ENCODE peak calls at places on chromosomes 2 and 18, in ten cellular contexts. Q, J, I, O, A, B, D, P, C and W are unnamed samples.

GRCh38 chr2:43159797-43160196 is 66.6 kb downstream of the ZFP36L2 start:
- DNase-seq in Q (no peak), J (no peak), I (no peak), O (no peak), A (no peak), B (no peak), D (no peak), P (peak; percentile 29), C (no peak), W (no peak)

GRCh38 chr2:36635194-36635593 is 37.2 kb upstream of the FEZ2 start:
- DNase-seq in Q (no peak), J (no peak), I (no peak), O (no peak), A (no peak), B (no peak), D (no peak), P (no peak), C (no peak), W (no peak)

GRCh38 chr2:129880971-129881370 is 98.5 kb upstream of the RAB6C start:
- DNase-seq in Q (no peak), J (no peak), I (no peak), O (no peak), A (peak; percentile 65), B (no peak), D (no peak), P (no peak), C (no peak), W (no peak)

GRCh38 chr18:55189972-55190371 is 230.7 kb upstream of the CCDC68 start:
- DNase-seq in Q (no peak), J (peak; percentile 47), I (no peak), O (no peak), A (no peak), B (no peak), D (no peak), P (no peak), C (no peak), W (no peak)

GRCh38 chr2:1750935-1751767 is 6.8 kb upstream of the PXDN start:
- DNase-seq in Q (peak; percentile 80), J (peak; percentile 76), I (no peak), O (peak; percentile 28), A (no peak), B (peak; percentile 86), D (peak; percentile 41), P (peak; percentile 87), C (peak; percentile 16), W (peak; percentile 8)

GRCh38 chr2:219243291-219243761 is 1.9 kb downstream of the GLB1L start:
- DNase-seq in Q (no peak), J (no peak), I (no peak), O (peak; percentile 83), A (peak; percentile 87), B (no peak), D (no peak), P (no peak), C (no peak), W (no peak)

GRCh38 chr2:237319086-237319820 is 94.7 kb downstream of the COL6A3 start:
- DNase-seq in Q (no peak), J (no peak), I (no peak), O (peak; percentile 59), A (no peak), B (no peak), D (no peak), P (no peak), C (no peak), W (no peak)

GRCh38 chr18:27839141-27839540 is 337.8 kb downstream of the CDH2 start:
- DNase-seq in Q (no peak), J (no peak), I (no peak), O (no peak), A (no peak), B (peak; percentile 66), D (no peak), P (peak; percentile 98), C (no peak), W (no peak)

GRCh38 chr18:8088626-8089025 is 520.6 kb upstream of the RAB12 start:
- DNase-seq in Q (no peak), J (no peak), I (no peak), O (peak; percentile 3), A (no peak), B (no peak), D (no peak), P (no peak), C (no peak), W (no peak)

GRCh38 chr18:27860011-27860410 is 316.9 kb downstream of the CDH2 start:
- DNase-seq in Q (no peak), J (peak; percentile 11), I (no peak), O (no peak), A (no peak), B (no peak), D (no peak), P (no peak), C (no peak), W (no peak)

GRCh38 chr2:194319222-194319992 is 1337.6 kb upstream of the SLC39A10 start:
- DNase-seq in Q (no peak), J (no peak), I (no peak), O (no peak), A (no peak), B (no peak), D (no peak), P (no peak), C (peak; percentile 16), W (no peak)

GRCh38 chr2:24816884-24817283 is 23.7 kb downstream of the CENPO start:
- DNase-seq in Q (no peak), J (no peak), I (no peak), O (no peak), A (peak; percentile 69), B (peak; percentile 94), D (no peak), P (peak; percentile 94), C (no peak), W (no peak)

GRCh38 chr2:40439473-40439872 is 12.4 kb downstream of the SLC8A1 start:
- DNase-seq in Q (no peak), J (no peak), I (no peak), O (no peak), A (no peak), B (peak; percentile 79), D (no peak), P (peak; percentile 57), C (no peak), W (no peak)

GRCh38 chr18:79961527-79962291 is 2.7 kb upstream of the HSBP1L1 start:
- DNase-seq in Q (peak; percentile 76), J (no peak), I (no peak), O (no peak), A (no peak), B (no peak), D (no peak), P (peak; percentile 55), C (no peak), W (no peak)

DNA sequence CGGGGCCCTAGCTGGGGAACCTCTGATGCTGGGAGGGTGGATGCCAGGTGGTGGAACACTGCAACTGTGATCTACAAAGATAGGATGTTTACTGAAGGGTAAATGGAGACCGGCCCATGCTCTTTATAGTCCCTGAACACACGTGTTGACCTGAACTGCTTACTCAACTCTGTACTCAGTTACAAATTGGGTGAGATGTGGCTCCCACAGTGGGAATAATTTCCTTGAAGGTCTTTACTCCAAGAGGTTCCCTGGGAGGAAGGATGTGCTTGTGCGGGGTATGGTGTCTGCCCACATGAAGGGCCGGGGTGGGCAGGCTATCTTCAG is 254.1 kb downstream of the PRKCE start:
- DNase-seq in Q (no peak), J (no peak), I (no peak), O (peak; percentile 21), A (no peak), B (no peak), D (no peak), P (no peak), C (no peak), W (no peak)
- H3K27ac ChIP-seq in Q (no peak overlapping the region), J (no peak overlapping the region), I (no peak overlapping the region), O (no peak overlapping the region), A (no peak overlapping the region), B (no peak overlapping the region), D (no peak overlapping the region), P (no peak overlapping the region), C (no peak overlapping the region), W (no peak overlapping the region)

GRCh38 chr2:105454801-105455485 is 56.1 kb upstream of the FHL2 start:
- DNase-seq in Q (no peak), J (peak; percentile 44), I (no peak), O (peak; percentile 98), A (no peak), B (peak; percentile 61), D (peak; percentile 21), P (peak; percentile 90), C (peak; percentile 31), W (no peak)
- H3K27ac ChIP-seq in Q (no peak overlapping the region), J (no peak overlapping the region), I (no peak overlapping the region), O (peak overlapping the region; percentile 77), A (no peak overlapping the region), B (peak overlapping the region; percentile 20), D (peak overlapping the region; percentile 21), P (peak overlapping the region; percentile 71), C (no peak overlapping the region), W (no peak overlapping the region)

GRCh38 chr2:175097297-175097696 is 70.7 kb downstream of the ATF2 start:
- DNase-seq in Q (no peak), J (no peak), I (no peak), O (no peak), A (no peak), B (peak; percentile 97), D (no peak), P (peak; percentile 91), C (no peak), W (no peak)
- H3K27ac ChIP-seq in Q (no peak overlapping the region), J (peak overlapping the region; percentile 25), I (no peak overlapping the region), O (no peak overlapping the region), A (no peak overlapping the region), B (no peak overlapping the region), D (no peak overlapping the region), P (peak overlapping the region; percentile 73), C (no peak overlapping the region), W (no peak overlapping the region)

GRCh38 chr18:35343936-35344735 is at the start of gene ZNF24:
- DNase-seq in Q (peak; percentile 99), J (peak; percentile 98), I (peak; percentile 86), O (peak; percentile 94), A (peak; percentile 95), B (peak; percentile 87), D (peak; percentile 94), P (peak; percentile 90), C (peak; percentile 88), W (peak; percentile 93)

GRCh38 chr18:35347991-35348390 is 3.8 kb upstream of the ZNF24 start:
- DNase-seq in Q (no peak), J (no peak), I (no peak), O (no peak), A (no peak), B (no peak), D (no peak), P (no peak), C (no peak), W (no peak)

GRCh38 chr18:35344736-35345459 is 678 bp upstream of the ZNF24 start:
- DNase-seq in Q (peak; percentile 79), J (no peak), I (no peak), O (no peak), A (no peak), B (no peak), D (peak; percentile 23), P (peak; percentile 56), C (peak; percentile 13), W (peak; percentile 27)

GRCh38 chr18:35345460-35345921 is 1.3 kb upstream of the ZNF24 start:
- DNase-seq in Q (no peak), J (peak; percentile 44), I (no peak), O (peak; percentile 6), A (no peak), B (no peak), D (no peak), P (no peak), C (peak; percentile 53), W (peak; percentile 43)

DNA sequence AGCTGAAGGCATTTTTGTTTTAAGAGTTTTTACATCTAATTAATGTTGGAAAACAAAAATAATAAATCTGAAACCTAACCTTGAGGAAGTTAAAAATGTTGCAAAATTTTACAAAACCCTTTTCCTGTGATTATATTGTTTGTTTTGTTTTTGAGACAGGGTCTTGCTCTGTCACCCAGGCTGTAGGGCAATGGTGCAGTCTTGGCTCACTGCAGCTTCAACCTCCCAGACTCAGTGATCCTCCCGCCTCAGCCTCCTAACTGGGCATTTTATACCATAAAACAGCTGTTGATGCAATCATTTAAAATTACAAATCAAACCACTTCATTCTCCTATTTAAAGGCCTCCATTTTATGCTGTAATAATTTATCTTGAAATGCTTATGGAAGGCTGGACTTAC is 1.7 kb upstream of the ZNF24 start:
- DNase-seq in Q (no peak), J (no peak), I (no peak), O (no peak), A (no peak), B (no peak), D (no peak), P (no peak), C (no peak), W (no peak)
- H3K27ac ChIP-seq in Q (no peak overlapping the region), J (peak overlapping the region; percentile 100), I (no peak overlapping the region), O (no peak overlapping the region), A (peak overlapping the region; percentile 100), B (no peak overlapping the region), D (peak overlapping the region; percentile 99), P (no peak overlapping the region), C (peak overlapping the region; percentile 83), W (peak overlapping the region; percentile 95)